ENCODE peak calls at places on chromosomes 6 and 20, in five cellular contexts. One of them, this sample, is unnamed.

GRCh38 chr6:157151989-157152388 is 171.3 kb downstream of the TMEM242 start:
- DNase-seq in uterus: no peak
- DNase-seq in fibroblast of pulmonary artery: peak; percentile 80
- DNase-seq in heart left ventricle: no peak
- DNase-seq in right atrium auricular region: no peak
- DNase-seq in this sample: peak; percentile 87

GRCh38 chr6:35558571-35558970 is 45.9 kb upstream of the TULP1 start:
- DNase-seq in uterus: no peak
- DNase-seq in fibroblast of pulmonary artery: no peak
- DNase-seq in heart left ventricle: no peak
- DNase-seq in right atrium auricular region: no peak
- DNase-seq in this sample: no peak

GRCh38 chr6:71190809-71191208 is 97.8 kb upstream of the OGFRL1 start:
- DNase-seq in uterus: no peak
- DNase-seq in fibroblast of pulmonary artery: peak; percentile 71
- DNase-seq in heart left ventricle: no peak
- DNase-seq in right atrium auricular region: no peak
- DNase-seq in this sample: peak; percentile 54

GRCh38 chr6:10736721-10737120 is 10.9 kb upstream of the TMEM14B start:
- DNase-seq in uterus: no peak
- DNase-seq in fibroblast of pulmonary artery: no peak
- DNase-seq in heart left ventricle: no peak
- DNase-seq in right atrium auricular region: no peak
- DNase-seq in this sample: no peak

GRCh38 chr6:83920017-83920416 is 60.5 kb downstream of the CYB5R4 start:
- DNase-seq in uterus: no peak
- DNase-seq in fibroblast of pulmonary artery: peak; percentile 2
- DNase-seq in heart left ventricle: no peak
- DNase-seq in right atrium auricular region: no peak
- DNase-seq in this sample: peak; percentile 8

GRCh38 chr20:19918965-19919329 is 98.2 kb upstream of the NAA20 start:
- DNase-seq in uterus: no peak
- DNase-seq in fibroblast of pulmonary artery: no peak
- DNase-seq in heart left ventricle: no peak
- DNase-seq in right atrium auricular region: no peak
- DNase-seq in this sample: no peak

GRCh38 chr6:166441641-166442078 is 58.9 kb upstream of the MPC1 start:
- DNase-seq in uterus: no peak
- DNase-seq in fibroblast of pulmonary artery: no peak
- DNase-seq in heart left ventricle: no peak
- DNase-seq in right atrium auricular region: no peak
- DNase-seq in this sample: no peak

GRCh38 chr6:157224957-157225574 is 98.3 kb downstream of the TMEM242 start:
- DNase-seq in uterus: no peak
- DNase-seq in fibroblast of pulmonary artery: no peak
- DNase-seq in heart left ventricle: no peak
- DNase-seq in right atrium auricular region: peak; percentile 59
- DNase-seq in this sample: no peak

GRCh38 chr20:63087236-63087871 is 80.6 kb upstream of the BHLHE23 start:
- DNase-seq in uterus: peak; percentile 8
- DNase-seq in fibroblast of pulmonary artery: no peak
- DNase-seq in heart left ventricle: peak; percentile 42
- DNase-seq in right atrium auricular region: no peak
- DNase-seq in this sample: no peak

GRCh38 chr6:70163795-70164194 is 139.1 kb downstream of the COL9A1 start:
- DNase-seq in uterus: no peak
- DNase-seq in fibroblast of pulmonary artery: no peak
- DNase-seq in heart left ventricle: no peak
- DNase-seq in right atrium auricular region: no peak
- DNase-seq in this sample: no peak

GRCh38 chr6:52498538-52499017 is 78.3 kb downstream of the TRAM2 start:
- DNase-seq in uterus: no peak
- DNase-seq in fibroblast of pulmonary artery: no peak
- DNase-seq in heart left ventricle: no peak
- DNase-seq in right atrium auricular region: no peak
- DNase-seq in this sample: no peak

GRCh38 chr6:108578166-108578565 is 17.4 kb downstream of the FOXO3 start:
- DNase-seq in uterus: no peak
- DNase-seq in fibroblast of pulmonary artery: no peak
- DNase-seq in heart left ventricle: no peak
- DNase-seq in right atrium auricular region: no peak
- DNase-seq in this sample: no peak

GRCh38 chr6:43771858-43772570 is 2.0 kb downstream of the VEGFA start:
- DNase-seq in uterus: peak; percentile 70
- DNase-seq in fibroblast of pulmonary artery: peak; percentile 43
- DNase-seq in heart left ventricle: peak; percentile 87
- DNase-seq in right atrium auricular region: peak; percentile 70
- DNase-seq in this sample: peak; percentile 42

DNA sequence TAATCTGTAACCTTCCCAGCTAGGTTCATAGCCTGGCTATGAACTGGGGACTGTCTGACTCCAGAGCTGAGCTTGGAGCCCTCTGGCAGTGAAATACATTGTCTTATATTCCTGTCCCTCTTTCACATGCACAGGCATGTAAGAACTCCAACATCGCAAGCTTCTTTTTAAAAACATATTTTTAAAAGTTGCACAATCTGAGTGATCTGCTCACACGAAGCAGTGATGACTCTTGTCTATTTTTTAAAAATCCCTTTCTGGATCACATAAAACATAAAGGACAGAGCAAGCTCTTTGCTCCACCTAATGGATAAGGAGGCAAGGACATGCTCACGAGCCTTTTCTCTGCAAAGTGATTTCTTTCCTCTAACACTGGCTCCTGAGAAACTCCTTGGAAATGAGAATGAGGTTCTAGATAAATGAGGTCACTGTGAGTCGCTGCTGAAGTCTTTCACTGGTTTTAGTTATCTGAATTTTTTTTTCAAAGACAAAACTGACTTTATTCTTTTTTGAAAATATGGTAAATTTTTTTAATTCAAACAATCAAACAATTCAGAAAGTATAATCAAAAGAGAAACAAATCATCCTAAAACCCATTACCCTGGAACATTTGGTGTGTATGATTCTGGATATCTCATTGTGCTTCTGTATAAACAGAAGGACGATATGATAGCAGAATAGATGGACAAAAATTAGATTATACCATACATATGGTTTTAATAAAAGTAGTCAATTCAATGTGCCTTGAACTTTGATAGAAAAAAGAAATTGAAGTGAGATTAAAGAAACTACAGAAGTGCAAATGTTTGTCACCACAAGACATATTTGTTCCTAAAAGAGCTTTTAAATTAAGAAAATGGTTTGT is 30.8 kb downstream of the IL20RA start:
- DNase-seq in uterus: peak; percentile 19
- DNase-seq in fibroblast of pulmonary artery: peak; percentile 63
- DNase-seq in heart left ventricle: no peak
- DNase-seq in right atrium auricular region: no peak
- DNase-seq in this sample: peak; percentile 57
- TF ChIP-seq CTCF in uterus: peak; percentile 36
- TF ChIP-seq CTCF in fibroblast of pulmonary artery: peak; percentile 65
- TF ChIP-seq CTCF in heart left ventricle: peak; percentile 57
- TF ChIP-seq CTCF in right atrium auricular region: peak; percentile 72
- TF ChIP-seq CTCF in this sample: peak; percentile 75

GRCh38 chr6:29847871-29848630 is 20.4 kb downstream of the HLA-G start:
- DNase-seq in uterus: peak; percentile 78
- DNase-seq in fibroblast of pulmonary artery: peak; percentile 69
- DNase-seq in heart left ventricle: peak; percentile 88
- DNase-seq in right atrium auricular region: peak; percentile 75
- DNase-seq in this sample: peak; percentile 55

GRCh38 chr6:29858006-29858405 is 30.4 kb downstream of the HLA-G start:
- DNase-seq in uterus: no peak
- DNase-seq in fibroblast of pulmonary artery: no peak
- DNase-seq in heart left ventricle: no peak
- DNase-seq in right atrium auricular region: no peak
- DNase-seq in this sample: no peak

GRCh38 chr6:29851190-29851589 is 23.6 kb downstream of the HLA-G start:
- DNase-seq in uterus: no peak
- DNase-seq in fibroblast of pulmonary artery: no peak
- DNase-seq in heart left ventricle: no peak
- DNase-seq in right atrium auricular region: no peak
- DNase-seq in this sample: no peak

GRCh38 chr6:29850011-29850553 is 22.5 kb downstream of the HLA-G start:
- DNase-seq in uterus: no peak
- DNase-seq in fibroblast of pulmonary artery: no peak
- DNase-seq in heart left ventricle: no peak
- DNase-seq in right atrium auricular region: no peak
- DNase-seq in this sample: no peak

GRCh38 chr6:29853245-29853644 is 25.6 kb downstream of the HLA-G start:
- DNase-seq in uterus: no peak
- DNase-seq in fibroblast of pulmonary artery: no peak
- DNase-seq in heart left ventricle: no peak
- DNase-seq in right atrium auricular region: no peak
- DNase-seq in this sample: no peak
- H3K4me3 ChIP-seq in uterus: no peak overlapping the region
- H3K4me3 ChIP-seq in fibroblast of pulmonary artery: no peak overlapping the region
- H3K4me3 ChIP-seq in heart left ventricle: no peak overlapping the region
- H3K4me3 ChIP-seq in right atrium auricular region: no peak overlapping the region
- H3K4me3 ChIP-seq in this sample: no peak overlapping the region

GRCh38 chr6:1860756-1861369 is 251.1 kb downstream of the FOXC1 start:
- DNase-seq in uterus: no peak
- DNase-seq in fibroblast of pulmonary artery: no peak
- DNase-seq in heart left ventricle: no peak
- DNase-seq in right atrium auricular region: no peak
- DNase-seq in this sample: no peak

GRCh38 chr6:1862411-1862810 is 252.7 kb downstream of the FOXC1 start:
- DNase-seq in uterus: no peak
- DNase-seq in fibroblast of pulmonary artery: no peak
- DNase-seq in heart left ventricle: no peak
- DNase-seq in right atrium auricular region: no peak
- DNase-seq in this sample: no peak

GRCh38 chr6:1865585-1865984 is 255.9 kb downstream of the FOXC1 start:
- DNase-seq in uterus: no peak
- DNase-seq in fibroblast of pulmonary artery: no peak
- DNase-seq in heart left ventricle: no peak
- DNase-seq in right atrium auricular region: no peak
- DNase-seq in this sample: no peak

GRCh38 chr6:1867197-1867596 is 257.5 kb downstream of the FOXC1 start:
- DNase-seq in uterus: no peak
- DNase-seq in fibroblast of pulmonary artery: no peak
- DNase-seq in heart left ventricle: no peak
- DNase-seq in right atrium auricular region: no peak
- DNase-seq in this sample: no peak

GRCh38 chr6:1864496-1864895 is 254.8 kb downstream of the FOXC1 start:
- DNase-seq in uterus: no peak
- DNase-seq in fibroblast of pulmonary artery: no peak
- DNase-seq in heart left ventricle: no peak
- DNase-seq in right atrium auricular region: no peak
- DNase-seq in this sample: no peak
- TF ChIP-seq CTCF in uterus: no peak
- TF ChIP-seq CTCF in fibroblast of pulmonary artery: no peak
- TF ChIP-seq CTCF in heart left ventricle: no peak
- TF ChIP-seq CTCF in right atrium auricular region: no peak
- TF ChIP-seq CTCF in this sample: no peak

GRCh38 chr6:26553739-26554668 is 15.8 kb downstream of the HMGN4 start:
- DNase-seq in uterus: peak; percentile 82
- DNase-seq in fibroblast of pulmonary artery: peak; percentile 96
- DNase-seq in heart left ventricle: peak; percentile 85
- DNase-seq in right atrium auricular region: peak; percentile 87
- DNase-seq in this sample: peak; percentile 96

GRCh38 chr6:26553264-26553738 is 15.1 kb downstream of the HMGN4 start:
- DNase-seq in uterus: peak; percentile 76
- DNase-seq in fibroblast of pulmonary artery: peak; percentile 81
- DNase-seq in heart left ventricle: peak; percentile 79
- DNase-seq in right atrium auricular region: peak; percentile 70
- DNase-seq in this sample: no peak

GRCh38 chr6:26555505-26556262 is 17.5 kb downstream of the HMGN4 start:
- DNase-seq in uterus: no peak
- DNase-seq in fibroblast of pulmonary artery: no peak
- DNase-seq in heart left ventricle: no peak
- DNase-seq in right atrium auricular region: no peak
- DNase-seq in this sample: peak; percentile 64

GRCh38 chr6:26556263-26557070 is 18.3 kb downstream of the HMGN4 start:
- DNase-seq in uterus: peak; percentile 71
- DNase-seq in fibroblast of pulmonary artery: peak; percentile 85
- DNase-seq in heart left ventricle: peak; percentile 56
- DNase-seq in right atrium auricular region: no peak
- DNase-seq in this sample: peak; percentile 86

GRCh38 chr6:26554669-26555504 is 16.7 kb downstream of the HMGN4 start:
- DNase-seq in uterus: peak; percentile 50
- DNase-seq in fibroblast of pulmonary artery: peak; percentile 64
- DNase-seq in heart left ventricle: no peak
- DNase-seq in right atrium auricular region: no peak
- DNase-seq in this sample: peak; percentile 80
- H3K4me3 ChIP-seq in uterus: peak overlapping the region; percentile 52
- H3K4me3 ChIP-seq in fibroblast of pulmonary artery: peak overlapping the region; percentile 61
- H3K4me3 ChIP-seq in heart left ventricle: peak overlapping the region; percentile 50
- H3K4me3 ChIP-seq in right atrium auricular region: peak overlapping the region; percentile 6
- H3K4me3 ChIP-seq in this sample: peak overlapping the region; percentile 52

GRCh38 chr6:63802606-63803206 is 167.1 kb downstream of the PHF3 start:
- DNase-seq in uterus: no peak
- DNase-seq in fibroblast of pulmonary artery: peak; percentile 65
- DNase-seq in heart left ventricle: no peak
- DNase-seq in right atrium auricular region: no peak
- DNase-seq in this sample: peak; percentile 49
- TF ChIP-seq CTCF in uterus: no peak
- TF ChIP-seq CTCF in fibroblast of pulmonary artery: peak; percentile 81
- TF ChIP-seq CTCF in heart left ventricle: peak; percentile 51
- TF ChIP-seq CTCF in right atrium auricular region: peak; percentile 55
- TF ChIP-seq CTCF in this sample: peak; percentile 69

DNA sequence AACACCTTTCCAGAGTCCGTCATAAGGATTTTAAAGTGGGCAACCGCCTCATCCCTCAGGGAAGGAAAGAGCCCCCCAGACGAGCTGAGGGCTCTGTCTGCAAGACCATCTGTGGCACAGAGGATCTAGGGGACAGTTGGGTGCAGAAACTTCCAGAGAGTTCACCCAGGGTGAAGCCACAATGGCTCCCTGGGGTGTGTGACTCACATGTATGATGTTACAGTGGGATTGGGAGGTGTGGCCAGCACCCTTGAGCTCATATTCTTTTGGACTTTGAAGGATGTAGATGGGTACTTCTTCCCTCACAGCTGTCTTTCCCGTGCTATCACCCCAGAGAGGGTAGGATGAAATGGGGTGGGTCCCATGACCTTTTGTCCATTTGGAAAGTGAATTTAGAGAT is 95.5 kb downstream of the NCR2 start:
- DNase-seq in uterus: no peak
- DNase-seq in fibroblast of pulmonary artery: peak; percentile 33
- DNase-seq in heart left ventricle: no peak
- DNase-seq in right atrium auricular region: no peak
- DNase-seq in this sample: peak; percentile 73
- H3K4me3 ChIP-seq in uterus: no peak overlapping the region
- H3K4me3 ChIP-seq in fibroblast of pulmonary artery: no peak overlapping the region
- H3K4me3 ChIP-seq in heart left ventricle: no peak overlapping the region
- H3K4me3 ChIP-seq in right atrium auricular region: no peak overlapping the region
- H3K4me3 ChIP-seq in this sample: no peak overlapping the region

This sample was measured in astrocyte of the spinal cord.